ENCODE peak calls at places on chromosomes 6 and 20, in ten cellular contexts. W is nucleus accumbens; N is NCI-H345; S is PC-3; V is fibroblast of mammary gland; R is Daoy; G is activated B cell treated with CpG ODN at 0.5 μM for 24 hours; T is activated naive CD4-positive, alpha-beta T cell treated with anti-CD3 and anti-CD28 coated beads for 36 hours; B is H1; X is endothelial cell. M is an unnamed sample.

GRCh38 chr6:63565058-63565726 is 7.1 kb upstream of the LOC128125822 start:
- DNase-seq in T (no peak), X (no peak), V (no peak), S (peak), N (no peak), B (no peak), W (no peak), G (no peak), R (no peak), M (no peak)

GRCh38 chr20:38855356-38855755 is 49.9 kb downstream of the PPP1R16B start:
- DNase-seq in G (no peak), T (no peak), V (peak), S (no peak), W (no peak), B (no peak), R (no peak), N (no peak), X (no peak), M (no peak)

GRCh38 chr20:52269327-52269726 is 77.7 kb upstream of the ZFP64 start:
- DNase-seq in S (no peak), V (peak), G (no peak), N (no peak), B (no peak), R (no peak), T (no peak), W (no peak), X (no peak), M (no peak)

GRCh38 chr6:96787846-96788580 is 49.3 kb downstream of the GPR63 start:
- DNase-seq in X (no peak), S (no peak), T (no peak), V (no peak), G (no peak), W (no peak), B (no peak), R (no peak), N (peak), M (peak)

GRCh38 chr6:130500693-130501092 is 134.9 kb downstream of the TMEM200A start:
- DNase-seq in T (no peak), W (no peak), X (no peak), B (no peak), G (no peak), S (no peak), N (no peak), R (no peak), V (peak), M (no peak)

GRCh38 chr6:132227937-132228336 is 173.3 kb downstream of the MOXD1 start:
- DNase-seq in R (no peak), N (no peak), T (no peak), X (no peak), S (no peak), W (no peak), G (no peak), V (peak), B (no peak), M (no peak)

GRCh38 chr20:19735446-19735845 is 22.6 kb upstream of the RIN2 start:
- DNase-seq in W (peak), S (peak), T (peak), V (peak), B (no peak), N (no peak), G (no peak), X (no peak), R (peak), M (peak)

GRCh38 chr6:36547646-36548400 is 544 bp upstream of the STK38 start:
- DNase-seq in S (no peak), R (no peak), B (no peak), X (no peak), V (no peak), T (peak), G (no peak), N (no peak), W (no peak), M (no peak)

GRCh38 chr20:53981752-53982437 is 88.5 kb downstream of the BCAS1 start:
- DNase-seq in T (peak), N (no peak), G (no peak), X (no peak), S (no peak), R (no peak), V (peak), W (no peak), B (no peak), M (no peak)

GRCh38 chr20:58160451-58161051 is 67.9 kb downstream of the ANKRD60 start:
- DNase-seq in W (no peak), R (no peak), G (no peak), X (no peak), S (peak), V (peak), T (no peak), N (no peak), B (no peak), M (no peak)

GRCh38 chr6:13303668-13304017 is 24.7 kb downstream of the TBC1D7 start:
- DNase-seq in G (no peak), T (peak), N (no peak), W (peak), S (no peak), X (no peak), B (no peak), V (peak), R (peak), M (no peak)

M was measured in NCI-H1092 treated with DMSO at 0.1 percent for 48 hours.